ENCODE peak calls at places on chromosome 15, in six cellular contexts. K is ELR, L is Calu3, E is H1, O is hepatocyte, V is NCI-H774. N is an unnamed sample.
A peak's percentile ranks its signal among the peaks of the same experiment; 100 is the strongest.

GRCh38 chr15:29852201-29852600 is 29.9 kb upstream of the TJP1 start:
- DNase-seq in L (no peak), E (no peak), O (no peak), K (peak; percentile 27), V (no peak), N (no peak)

GRCh38 chr15:73994912-73995622 is 551 bp downstream of the PML start:
- DNase-seq in O (no peak), E (no peak), K (no peak), V (no peak), L (no peak), N (no peak)

GRCh38 chr15:75508741-75509532 is 57.4 kb upstream of the SIN3A start:
- DNase-seq in L (peak; percentile 39), K (peak; percentile 49), O (peak; percentile 42), V (no peak), E (no peak), N (no peak)

GRCh38 chr15:71136159-71137137 is 21.2 kb downstream of the THSD4 start:
- DNase-seq in V (no peak), L (peak; percentile 62), E (no peak), K (peak; percentile 92), O (no peak), N (no peak)

GRCh38 chr15:96321422-96322391 is 8.8 kb upstream of the NR2F2 start:
- DNase-seq in O (peak; percentile 44), L (peak; percentile 63), V (no peak), K (peak; percentile 37), E (no peak), N (no peak)

GRCh38 chr15:37981781-37982180 is 47.3 kb downstream of the TMCO5A start:
- DNase-seq in V (no peak), K (peak; percentile 62), O (peak; percentile 31), E (no peak), L (no peak), N (no peak)

GRCh38 chr15:25345943-25346342 is 92.9 kb downstream of the UBE3A start:
- DNase-seq in V (no peak), E (peak; percentile 15), O (no peak), L (no peak), K (peak; percentile 10), N (no peak)

GRCh38 chr15:31202953-31203352 is 101.4 kb upstream of the TRPM1 start:
- DNase-seq in E (no peak), K (no peak), V (no peak), L (no peak), O (no peak), N (no peak)

GRCh38 chr15:83372434-83372873 is 74.7 kb upstream of the SH3GL3 start:
- DNase-seq in V (no peak), O (no peak), L (no peak), K (peak; percentile 18), E (no peak), N (no peak)

GRCh38 chr15:72838311-72838731 is 54.8 kb upstream of the ADPGK start:
- DNase-seq in V (no peak), K (no peak), E (no peak), O (no peak), L (no peak), N (no peak)

GRCh38 chr15:99476413-99477222 is 89.2 kb upstream of the MEF2A start:
- DNase-seq in K (peak; percentile 95), V (no peak), O (peak; percentile 74), E (no peak), L (peak; percentile 46), N (no peak)

GRCh38 chr15:73888224-73889041 is 15.1 kb downstream of the TBC1D21 start:
- DNase-seq in E (no peak), K (no peak), O (no peak), L (no peak), V (no peak), N (no peak)

GRCh38 chr15:84961707-84962106 is 19.9 kb upstream of the PDE8A start:
- DNase-seq in O (no peak), V (no peak), L (no peak), K (peak; percentile 55), E (no peak), N (no peak)

GRCh38 chr15:47576921-47577474 is 140.3 kb upstream of the SEMA6D start:
- DNase-seq in O (no peak), E (no peak), K (no peak), L (no peak), V (no peak), N (no peak)

GRCh38 chr15:23484870-23485269 is 37.8 kb upstream of the GOLGA6L2 start:
- DNase-seq in O (no peak), L (no peak), E (no peak), K (no peak), V (no peak), N (no peak)

GRCh38 chr15:57769266-57769665 is 62.8 kb downstream of the POLR2M start:
- DNase-seq in O (no peak), L (no peak), E (no peak), K (peak; percentile 90), V (no peak), N (no peak)

GRCh38 chr15:69321041-69321554 is 22.4 kb downstream of the PAQR5 start:
- DNase-seq in E (no peak), O (no peak), L (no peak), V (no peak), K (no peak), N (no peak)

GRCh38 chr15:97902140-97902780 is 58.2 kb upstream of the ARRDC4 start:
- DNase-seq in K (peak; percentile 73), E (no peak), O (no peak), V (no peak), L (no peak), N (no peak)

N was measured in iPS DF 19.7.